ENCODE peak calls at places on chromosomes 12 and 14, in seven cellular contexts. G is neural progenitor cell, L is progenitor cell of endocrine pancreas, Y is adrenal gland, H is sigmoid colon, O is uterus, P is bronchial epithelial cell. W is an unnamed sample.

GRCh38 chr12:103501447-103501846 is 5.7 kb upstream of the C12orf42 start:
- DNase-seq in G (no peak), L (no peak), Y (no peak), H (no peak), O (no peak), P (no peak), W (no peak)

GRCh38 chr12:33609910-33610309 is 170.3 kb upstream of the SYT10 start:
- DNase-seq in G (no peak), L (no peak), Y (no peak), H (no peak), O (no peak), P (no peak), W (no peak)

GRCh38 chr14:58280954-58281787 is 17.2 kb upstream of the ARID4A start:
- DNase-seq in G (no peak), L (no peak), Y (peak; percentile 83), H (no peak), O (peak; percentile 54), P (peak; percentile 88), W (peak; percentile 97)

GRCh38 chr14:99189201-99189801 is 82.7 kb downstream of the BCL11B start:
- DNase-seq in G (no peak), L (no peak), Y (no peak), H (no peak), O (no peak), P (no peak), W (no peak)

GRCh38 chr14:75972729-75973480 is 8.9 kb downstream of the TGFB3 start:
- DNase-seq in G (no peak), L (no peak), Y (no peak), H (no peak), O (no peak), P (no peak), W (no peak)

GRCh38 chr12:50614167-50614762 is 109.5 kb downstream of the DIP2B start:
- DNase-seq in G (no peak), L (no peak), Y (no peak), H (no peak), O (no peak), P (peak; percentile 93), W (peak; percentile 50)

GRCh38 chr14:49212721-49213120 is 373.5 kb downstream of the RPS29 start:
- DNase-seq in G (no peak), L (no peak), Y (no peak), H (no peak), O (no peak), P (no peak), W (no peak)

GRCh38 chr14:73243748-73244147 is 6.4 kb downstream of the PAPLN start:
- DNase-seq in G (no peak), L (no peak), Y (no peak), H (no peak), O (no peak), P (no peak), W (no peak)

GRCh38 chr14:73753887-73754880 is 40.0 kb upstream of the PNMA1 start:
- DNase-seq in G (no peak), L (no peak), Y (no peak), H (peak; percentile 83), O (no peak), P (no peak), W (peak; percentile 43)

GRCh38 chr14:61388173-61388975 is 67.0 kb downstream of the PRKCH start:
- DNase-seq in G (no peak), L (no peak), Y (no peak), H (no peak), O (no peak), P (peak; percentile 91), W (no peak)

GRCh38 chr14:88849717-88850116 is 25.3 kb downstream of the TTC8 start:
- DNase-seq in G (no peak), L (no peak), Y (no peak), H (no peak), O (no peak), P (no peak), W (no peak)

GRCh38 chr12:113165521-113166450 is 16.3 kb downstream of the CFAP73 start:
- DNase-seq in G (no peak), L (no peak), Y (no peak), H (no peak), O (no peak), P (no peak), W (no peak)

GRCh38 chr12:109789649-109790048 is 43.5 kb downstream of the TRPV4 start:
- DNase-seq in G (no peak), L (no peak), Y (no peak), H (no peak), O (no peak), P (no peak), W (no peak)

GRCh38 chr12:74412607-74413230 is 124.9 kb upstream of the ATXN7L3B start:
- DNase-seq in G (no peak), L (no peak), Y (no peak), H (no peak), O (no peak), P (peak; percentile 32), W (peak; percentile 13)

GRCh38 chr12:50620050-50620974 is 115.5 kb downstream of the DIP2B start:
- DNase-seq in G (peak; percentile 55), L (no peak), Y (peak; percentile 30), H (no peak), O (no peak), P (peak; percentile 90), W (peak; percentile 87)

GRCh38 chr14:50055461-50056228 is 60.7 kb downstream of the VCPKMT start:
- DNase-seq in G (peak; percentile 10), L (no peak), Y (peak; percentile 53), H (no peak), O (no peak), P (no peak), W (no peak)

GRCh38 chr12:110790301-110790700 is 47.6 kb upstream of the PPP1CC start:
- DNase-seq in G (no peak), L (no peak), Y (no peak), H (no peak), O (no peak), P (no peak), W (peak; percentile 12)

GRCh38 chr12:74401966-74402365 is 135.7 kb upstream of the ATXN7L3B start:
- DNase-seq in G (no peak), L (no peak), Y (no peak), H (no peak), O (no peak), P (no peak), W (no peak)

GRCh38 chr14:61662001-61662400 is 33.3 kb upstream of the HIF1A start:
- DNase-seq in G (no peak), L (no peak), Y (no peak), H (no peak), O (no peak), P (peak; percentile 68), W (no peak)

GRCh38 chr12:52243774-52244614 is 11.0 kb downstream of the KRT7 start:
- DNase-seq in G (no peak), L (no peak), Y (peak; percentile 94), H (peak; percentile 92), O (peak; percentile 84), P (peak; percentile 91), W (peak; percentile 86)

GRCh38 chr14:91227183-91227628 is 17.3 kb downstream of the GPR68 start:
- DNase-seq in G (no peak), L (no peak), Y (no peak), H (no peak), O (no peak), P (no peak), W (no peak)

GRCh38 chr12:108190529-108190928 is 61.4 kb downstream of the WSCD2 start:
- DNase-seq in G (no peak), L (no peak), Y (no peak), H (peak; percentile 67), O (peak; percentile 51), P (no peak), W (no peak)
- TF ChIP-seq CTCF in G (no peak), L (no peak), Y (no peak), H (no peak), O (no peak), P (no peak), W (no peak)

DNA sequence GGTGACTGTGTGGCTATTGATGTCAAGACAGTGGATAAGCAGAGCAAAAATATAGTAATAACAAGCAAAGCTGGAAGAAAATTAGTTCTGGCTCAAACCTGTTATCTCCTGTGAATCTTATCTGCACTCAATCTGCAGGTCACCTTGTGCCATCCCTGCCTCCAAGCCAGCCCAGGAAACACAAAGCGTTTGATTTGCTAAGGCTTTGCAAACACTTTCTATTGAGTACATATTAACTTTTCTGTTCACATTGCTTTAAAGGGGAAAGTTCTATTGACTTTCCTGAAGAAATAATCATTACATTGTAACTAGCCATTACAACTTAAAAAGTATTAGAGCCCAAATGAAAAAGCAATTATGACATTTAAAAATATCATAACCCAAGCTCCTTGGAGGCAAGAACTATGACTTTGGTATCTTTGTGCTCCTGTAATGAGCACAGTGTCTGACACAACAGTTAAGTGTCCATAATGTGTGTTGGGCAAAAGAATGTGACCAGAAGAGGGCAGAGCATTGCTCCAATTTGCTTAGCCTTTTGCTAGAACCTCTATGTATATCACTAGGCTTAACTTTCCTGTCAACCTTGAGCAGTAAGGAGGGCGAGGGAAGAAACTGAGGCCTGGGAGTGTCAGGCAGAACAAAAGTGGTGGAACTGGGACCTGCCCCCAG is 24.7 kb downstream of the SERPINA3 start:
- DNase-seq in G (peak; percentile 12), L (no peak), Y (no peak), H (no peak), O (no peak), P (no peak), W (no peak)
- TF ChIP-seq CTCF in G (peak; percentile 47), L (peak; percentile 47), Y (peak; percentile 23), H (no peak), O (no peak), P (peak; percentile 12), W (no peak)

DNA sequence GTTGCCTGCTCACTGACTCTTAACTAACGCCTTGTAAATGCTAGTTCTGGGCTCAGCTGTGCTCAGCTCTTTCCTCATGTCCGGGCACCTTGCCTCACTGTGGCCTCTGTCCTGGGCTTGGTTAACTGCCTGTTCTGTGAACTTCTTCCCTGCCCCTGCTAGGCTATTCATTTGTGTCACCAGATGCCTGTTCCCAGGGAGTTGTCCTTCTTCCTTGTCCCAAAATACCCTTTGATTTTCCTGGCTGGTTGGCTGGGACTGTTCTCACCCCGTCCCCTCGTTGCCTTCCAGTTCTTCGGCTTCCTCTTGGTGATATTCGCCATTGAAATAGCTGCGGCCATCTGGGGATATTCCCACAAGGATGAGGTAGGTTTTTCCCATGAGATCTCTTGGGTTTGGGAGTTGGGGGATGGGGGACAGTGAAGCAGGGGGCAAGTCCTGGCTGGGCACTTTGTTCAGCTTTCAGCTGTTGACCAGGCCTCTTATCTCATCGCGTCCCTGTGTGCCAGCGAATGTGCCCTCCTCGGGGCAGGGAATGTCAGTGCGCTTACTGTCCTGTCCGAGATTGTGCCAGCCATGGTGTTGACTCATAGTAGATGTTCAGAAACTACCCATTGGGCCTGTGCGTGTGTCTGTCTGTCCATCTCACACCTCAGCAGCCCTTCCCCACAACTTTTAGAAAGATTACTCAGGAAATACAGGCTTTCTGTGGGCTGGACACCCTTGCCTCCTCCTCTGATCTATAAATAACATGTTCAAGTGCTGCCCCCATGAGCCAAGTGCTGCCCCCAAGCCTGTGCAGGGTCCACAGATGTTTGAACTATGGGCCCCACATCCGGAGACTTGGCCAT is 33.1 kb downstream of the CD9 start:
- DNase-seq in G (no peak), L (no peak), Y (peak; percentile 74), H (no peak), O (no peak), P (no peak), W (no peak)
- TF ChIP-seq CTCF in G (peak; percentile 6), L (no peak), Y (peak; percentile 8), H (no peak), O (no peak), P (no peak), W (no peak)

DNA sequence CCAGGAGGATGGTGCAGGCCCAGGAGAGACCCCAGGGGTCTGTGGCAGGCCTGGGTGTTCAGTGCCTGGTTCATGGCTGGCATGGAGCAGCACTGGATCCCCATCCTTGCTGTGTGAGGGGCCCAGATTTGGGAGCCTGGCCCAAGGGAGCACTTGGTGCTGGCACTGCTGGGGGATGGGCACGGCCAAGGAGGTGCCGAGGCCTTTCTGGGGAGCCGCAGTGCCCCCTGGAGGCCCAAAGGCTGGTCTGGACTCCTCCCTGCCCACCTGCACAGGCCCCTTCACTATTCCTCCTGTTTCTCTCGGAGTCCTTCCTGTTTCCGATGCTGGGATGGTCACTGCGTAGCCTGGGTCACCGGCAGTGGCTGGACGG is 48.6 kb downstream of the LRCOL1 start:
- DNase-seq in G (peak; percentile 74), L (no peak), Y (no peak), H (no peak), O (no peak), P (peak; percentile 33), W (no peak)
- TF ChIP-seq CTCF in G (peak; percentile 50), L (peak; percentile 45), Y (no peak), H (no peak), O (no peak), P (peak; percentile 81), W (no peak)

W was measured in HFFc6.